ENCODE peak calls at places on chromosomes 4 and X, in five cellular contexts. P, Y, S, I and Z are unnamed samples.

GRCh38 chrX:2401201-2401589 is 99.6 kb downstream of the DHRSX start:
- DNase-seq in P (no peak), Y (no peak), S (no peak), I (no peak), Z (no peak)

GRCh38 chr4:6901669-6902317 is 7.8 kb upstream of the TBC1D14 start:
- DNase-seq in P (no peak), Y (no peak), S (peak; percentile 55), I (no peak), Z (no peak)

GRCh38 chr4:36722986-36723385 is 441.6 kb downstream of the DTHD1 start:
- DNase-seq in P (no peak), Y (no peak), S (no peak), I (no peak), Z (no peak)

GRCh38 chr4:20391224-20391623 is 139.5 kb downstream of the SLIT2 start:
- DNase-seq in P (no peak), Y (no peak), S (no peak), I (no peak), Z (no peak)

GRCh38 chr4:80125252-80126177 is 52.5 kb upstream of the ANTXR2 start:
- DNase-seq in P (no peak), Y (no peak), S (no peak), I (no peak), Z (no peak)

GRCh38 chrX:71911023-71911730 is 532 bp downstream of the NHSL2 start:
- DNase-seq in P (peak; percentile 42), Y (no peak), S (peak; percentile 67), I (no peak), Z (peak; percentile 85)

GRCh38 chr4:145541266-145541770 is 59.7 kb downstream of the SMAD1 start:
- DNase-seq in P (no peak), Y (no peak), S (no peak), I (no peak), Z (no peak)

GRCh38 chrX:155864655-155865054 is 16.5 kb upstream of the VAMP7 start:
- DNase-seq in P (no peak), Y (no peak), S (no peak), I (no peak), Z (no peak)

GRCh38 chrX:122625821-122626220 is 558.3 kb upstream of the GRIA3 start:
- DNase-seq in P (no peak), Y (no peak), S (no peak), I (no peak), Z (no peak)

GRCh38 chr4:98341309-98341708 is 80.1 kb downstream of the RAP1GDS1 start:
- DNase-seq in P (no peak), Y (no peak), S (no peak), I (no peak), Z (no peak)

GRCh38 chrX:54482839-54483593 is 13.0 kb downstream of the FGD1 start:
- DNase-seq in P (no peak), Y (no peak), S (no peak), I (peak; percentile 36), Z (no peak)

GRCh38 chr4:138320030-138320429 is 77.9 kb upstream of the SLC7A11 start:
- DNase-seq in P (no peak), Y (no peak), S (no peak), I (no peak), Z (no peak)

GRCh38 chr4:40055379-40055872 is 1.2 kb upstream of the N4BP2 start:
- DNase-seq in P (no peak), Y (no peak), S (no peak), I (no peak), Z (no peak)

GRCh38 chr4:38717604-38718003 is 53.6 kb downstream of the KLF3 start:
- DNase-seq in P (no peak), Y (no peak), S (no peak), I (no peak), Z (no peak)

GRCh38 chr4:8335848-8336247 is 66.3 kb downstream of the HTRA3 start:
- DNase-seq in P (no peak), Y (no peak), S (no peak), I (no peak), Z (no peak)

GRCh38 chr4:40289366-40290188 is 45.6 kb upstream of the CHRNA9 start:
- DNase-seq in P (no peak), Y (no peak), S (peak; percentile 7), I (no peak), Z (no peak)

GRCh38 chr4:165398570-165398969 is 19.8 kb downstream of the CPE start:
- DNase-seq in P (peak; percentile 9), Y (no peak), S (no peak), I (no peak), Z (no peak)

GRCh38 chrX:18931972-18932371 is 51.9 kb downstream of the PHKA2 start:
- DNase-seq in P (peak; percentile 16), Y (no peak), S (no peak), I (no peak), Z (no peak)

GRCh38 chr4:26010266-26010665 is 96.2 kb downstream of the SMIM20 start:
- DNase-seq in P (no peak), Y (no peak), S (no peak), I (no peak), Z (no peak)

GRCh38 chr4:7876096-7876993 is 63.3 kb downstream of the AFAP1 start:
- DNase-seq in P (peak; percentile 75), Y (no peak), S (peak; percentile 72), I (no peak), Z (no peak)

GRCh38 chrX:37383313-37383712 is 34.1 kb downstream of the PRRG1 start:
- DNase-seq in P (no peak), Y (no peak), S (no peak), I (no peak), Z (no peak)

GRCh38 chr4:76589872-76590846 is 155.1 kb downstream of the SHROOM3 start:
- DNase-seq in P (peak; percentile 34), Y (no peak), S (no peak), I (no peak), Z (no peak)

GRCh38 chr4:128322311-128322710 is 34.7 kb upstream of the PGRMC2 start:
- DNase-seq in P (no peak), Y (no peak), S (no peak), I (no peak), Z (no peak)

GRCh38 chr4:40238700-40239548 is 42.1 kb downstream of the RHOH start:
- DNase-seq in P (no peak), Y (no peak), S (no peak), I (no peak), Z (no peak)

GRCh38 chr4:184097240-184097619 is 120.4 kb downstream of the ENPP6 start:
- DNase-seq in P (no peak), Y (peak; percentile 40), S (peak; percentile 81), I (peak; percentile 78), Z (peak; percentile 39)

GRCh38 chr4:10283761-10284160 is 167.2 kb upstream of the WDR1 start:
- DNase-seq in P (no peak), Y (no peak), S (no peak), I (no peak), Z (no peak)

GRCh38 chrX:46301903-46302302 is 243.3 kb downstream of the ZNF674 start:
- DNase-seq in P (no peak), Y (no peak), S (no peak), I (no peak), Z (no peak)

GRCh38 chr4:110949516-110949915 is 326.6 kb upstream of the PITX2 start:
- DNase-seq in P (no peak), Y (no peak), S (no peak), I (no peak), Z (no peak)

GRCh38 chrX:129768586-129769466 is 10.9 kb upstream of the SASH3 start:
- DNase-seq in P (no peak), Y (no peak), S (no peak), I (no peak), Z (no peak)

GRCh38 chrX:139204903-139205667 is 325.5 kb upstream of the F9 start:
- DNase-seq in P (peak; percentile 15), Y (no peak), S (peak; percentile 70), I (peak; percentile 15), Z (peak; percentile 32)

GRCh38 chrX:21975827-21976226 is 35.3 kb downstream of the SMS start:
- DNase-seq in P (no peak), Y (no peak), S (no peak), I (no peak), Z (no peak)

DNA sequence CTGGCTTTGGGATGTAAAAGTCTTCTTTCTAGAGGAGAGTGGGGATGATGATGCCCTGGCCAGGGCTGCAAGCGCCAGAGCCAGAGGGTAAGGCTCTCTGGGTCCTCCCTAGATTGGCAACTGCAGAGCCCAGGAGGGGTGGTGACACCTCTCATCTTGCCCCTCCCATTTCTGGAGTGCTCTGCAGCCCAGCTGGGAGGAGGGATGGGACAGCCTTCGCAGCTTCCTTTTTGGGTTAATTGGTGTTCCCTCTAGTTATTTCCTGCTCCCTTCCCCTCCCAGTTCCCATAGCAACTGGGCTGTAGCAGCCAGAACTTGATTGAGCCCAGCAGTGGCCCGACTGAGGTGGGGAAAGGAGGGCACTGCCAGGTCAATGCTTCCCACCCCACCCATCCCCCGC is 19.2 kb downstream of the NALF2 start:
- DNase-seq in P (no peak), Y (no peak), S (no peak), I (no peak), Z (no peak)
- H3K27ac ChIP-seq in P (no peak overlapping the region), Y (no peak overlapping the region), S (no peak overlapping the region), I (no peak overlapping the region), Z (no peak overlapping the region)

GRCh38 chr4:2932561-2932950 is 30.6 kb downstream of the NOP14 start:
- DNase-seq in P (no peak), Y (no peak), S (no peak), I (no peak), Z (no peak)
- H3K4me3 ChIP-seq in P (no peak overlapping the region), Y (no peak overlapping the region), S (no peak overlapping the region), I (no peak overlapping the region), Z (no peak overlapping the region)

GRCh38 chrX:12469296-12469695 is 321.9 kb upstream of the PRPS2 start:
- DNase-seq in P (no peak), Y (no peak), S (no peak), I (no peak), Z (no peak)
- TF ChIP-seq EP300 in P (no peak), Y (no peak), S (no peak), I (no peak), Z (no peak)

DNA sequence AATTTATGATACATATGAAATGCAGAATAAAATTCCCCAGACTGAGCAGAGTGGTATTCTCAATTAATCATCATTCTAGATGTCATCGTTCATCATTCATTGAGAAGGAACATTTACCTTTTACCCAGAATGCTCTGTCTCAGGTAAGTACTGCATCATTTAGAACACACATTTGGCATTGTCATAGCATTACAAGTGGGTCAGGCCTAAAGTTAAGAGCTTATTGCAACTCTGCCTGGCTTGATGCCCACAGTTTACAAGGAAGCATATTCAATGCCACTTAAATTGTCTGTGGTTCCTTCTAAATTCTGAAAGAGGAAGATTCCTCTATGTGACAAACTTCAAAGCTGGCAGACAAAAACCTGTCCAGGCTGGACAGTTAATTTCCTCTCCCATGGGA is 87.3 kb downstream of the CAMK2D start:
- DNase-seq in P (no peak), Y (no peak), S (no peak), I (peak; percentile 16), Z (peak; percentile 58)
- H3K27ac ChIP-seq in P (peak overlapping the region; percentile 60), Y (no peak overlapping the region), S (no peak overlapping the region), I (no peak overlapping the region), Z (no peak overlapping the region)

GRCh38 chrX:11944486-11944885 is 186.4 kb downstream of the MSL3 start:
- DNase-seq in P (peak; percentile 11), Y (no peak), S (no peak), I (no peak), Z (no peak)
- H3K4me3 ChIP-seq in P (no peak overlapping the region), Y (no peak overlapping the region), S (no peak overlapping the region), I (no peak overlapping the region), Z (no peak overlapping the region)